ENCODE peak calls at places on chromosomes 16 and 17, in five cellular contexts. K is mesenchymal stem cell, J is IMR-90, C is H9, X is H1. M is an unnamed sample.

GRCh38 chr17:835263-835662 is 53.1 kb downstream of the MRM3 start:
- DNase-seq in J (peak), X (no peak), K (peak), C (peak), M (no peak)

GRCh38 chr16:20306401-20306800 is 20.9 kb downstream of the GP2 start:
- DNase-seq in X (no peak), K (no peak), J (no peak), C (no peak), M (no peak)

GRCh38 chr16:3179651-3180050 is 8.4 kb upstream of the OR1F1 start:
- DNase-seq in X (no peak), J (no peak), C (no peak), K (no peak), M (no peak)

GRCh38 chr16:87661561-87661960 is 59.3 kb downstream of the JPH3 start:
- DNase-seq in J (peak), K (peak), C (peak), X (peak), M (peak)

GRCh38 chr16:87295259-87295658 is 21.9 kb downstream of the C16orf95 start:
- DNase-seq in K (no peak), X (no peak), J (no peak), C (no peak), M (no peak)

GRCh38 chr17:74337834-74338500 is 11.9 kb downstream of the KIF19 start:
- DNase-seq in C (no peak), J (no peak), X (no peak), K (no peak), M (no peak)

GRCh38 chr17:4072487-4073157 is 70.2 kb downstream of the ZZEF1 start:
- DNase-seq in J (peak), X (no peak), C (no peak), K (peak), M (no peak)

GRCh38 chr16:89917773-89918452 is 749 bp upstream of the MC1R start:
- DNase-seq in J (peak), K (peak), C (peak), X (peak), M (no peak)

GRCh38 chr17:82394296-82394695 is 22.7 kb downstream of the UTS2R start:
- DNase-seq in C (no peak), K (no peak), J (no peak), X (no peak), M (no peak)

GRCh38 chr16:22191966-22192260 is 14.2 kb upstream of the EEF2K start:
- DNase-seq in C (no peak), X (no peak), K (no peak), J (peak), M (no peak)

GRCh38 chr17:69179227-69179952 is 37.7 kb upstream of the ABCA6 start:
- DNase-seq in C (no peak), J (peak), X (no peak), K (peak), M (no peak)

GRCh38 chr16:65754799-65755691 is 611.4 kb upstream of the CDH5 start:
- DNase-seq in C (no peak), X (no peak), J (peak), K (peak), M (no peak)

GRCh38 chr16:4412854-4413253 is 3.5 kb downstream of the CORO7 start:
- DNase-seq in X (no peak), C (no peak), J (no peak), K (no peak), M (no peak)

GRCh38 chr16:57235128-57236092 is 9.6 kb upstream of the ARL2BP start:
- DNase-seq in X (no peak), C (no peak), J (peak), K (peak), M (no peak)

GRCh38 chr16:1537138-1537577 is 3.7 kb downstream of the TMEM204 start:
- DNase-seq in K (no peak), X (no peak), J (no peak), C (no peak), M (no peak)

GRCh38 chr17:5823219-5823618 is 238.9 kb upstream of the NLRP1 start:
- DNase-seq in C (peak), J (no peak), X (no peak), K (no peak), M (no peak)

GRCh38 chr16:19210968-19211367 is 42.9 kb downstream of the SYT17 start:
- DNase-seq in J (no peak), C (no peak), K (no peak), X (no peak), M (no peak)

GRCh38 chr16:89044394-89045180 is 49.1 kb upstream of the ACSF3 start:
- DNase-seq in J (no peak), X (no peak), K (no peak), C (no peak), M (no peak)

GRCh38 chr16:30184430-30185140 is 1.2 kb downstream of the CORO1A start:
- DNase-seq in C (no peak), X (peak), J (no peak), K (no peak), M (no peak)

GRCh38 chr17:9227819-9228407 is 206.6 kb downstream of the NTN1 start:
- DNase-seq in K (no peak), J (no peak), X (no peak), C (no peak), M (no peak)

GRCh38 chr17:38600906-38601305 is 4.8 kb downstream of the SRCIN1 start:
- DNase-seq in X (no peak), J (no peak), C (peak), K (no peak), M (no peak)

GRCh38 chr16:29951966-29952365 is 9.9 kb upstream of the TMEM219 start:
- DNase-seq in K (no peak), C (peak), X (peak), J (no peak), M (no peak)

GRCh38 chr16:10521681-10522274 is 58.6 kb downstream of the EMP2 start:
- DNase-seq in J (peak), K (peak), X (peak), C (peak), M (peak)

GRCh38 chr16:7086842-7087616 is 245.6 kb upstream of the RBFOX1 start:
- DNase-seq in C (peak), X (peak), K (no peak), J (no peak), M (peak)

GRCh38 chr17:35749560-35750412 is 3.3 kb downstream of the GAS2L2 start:
- DNase-seq in C (peak), J (peak), X (no peak), K (no peak), M (no peak)

GRCh38 chr17:2070241-2071023 is 15.5 kb downstream of the HIC1 start:
- DNase-seq in J (no peak), C (peak), X (no peak), K (peak), M (no peak)

GRCh38 chr17:4573682-4574081 is 10.6 kb upstream of the SMTNL2 start:
- DNase-seq in K (peak), C (no peak), X (no peak), J (no peak), M (no peak)

GRCh38 chr16:56081371-56081770 is 109.9 kb upstream of the GNAO1 start:
- DNase-seq in J (no peak), C (no peak), X (no peak), K (no peak), M (no peak)

GRCh38 chr16:74902161-74902560 is 82.8 kb downstream of the WDR59 start:
- DNase-seq in J (no peak), X (no peak), C (no peak), K (no peak), M (no peak)

GRCh38 chr17:71409712-71410111 is 711.1 kb upstream of the SOX9 start:
- DNase-seq in J (peak), C (no peak), K (peak), X (no peak), M (no peak)

GRCh38 chr17:75048396-75048933 is 1.4 kb downstream of the KCTD2 start:
- DNase-seq in K (peak), X (no peak), C (no peak), J (peak), M (no peak)

GRCh38 chr17:33976816-33977215 is 278.3 kb upstream of the CCL2 start:
- DNase-seq in J (no peak), K (no peak), C (no peak), X (peak), M (peak)

GRCh38 chr17:14470417-14470816 is 169.5 kb downstream of the HS3ST3B1 start:
- DNase-seq in K (no peak), J (no peak), C (no peak), X (no peak), M (no peak)

GRCh38 chr17:50218071-50218759 is 16.8 kb upstream of the COL1A1 start:
- DNase-seq in J (peak), X (no peak), K (peak), C (no peak), M (no peak)

GRCh38 chr17:50219345-50219744 is 17.9 kb upstream of the COL1A1 start:
- DNase-seq in X (no peak), J (peak), C (no peak), K (peak), M (no peak)

GRCh38 chr17:50220811-50221210 is 19.4 kb upstream of the COL1A1 start:
- DNase-seq in K (no peak), J (no peak), X (no peak), C (peak), M (no peak)

GRCh38 chr17:50219939-50220465 is 18.6 kb upstream of the COL1A1 start:
- DNase-seq in J (peak), C (no peak), K (peak), X (no peak), M (no peak)

DNA sequence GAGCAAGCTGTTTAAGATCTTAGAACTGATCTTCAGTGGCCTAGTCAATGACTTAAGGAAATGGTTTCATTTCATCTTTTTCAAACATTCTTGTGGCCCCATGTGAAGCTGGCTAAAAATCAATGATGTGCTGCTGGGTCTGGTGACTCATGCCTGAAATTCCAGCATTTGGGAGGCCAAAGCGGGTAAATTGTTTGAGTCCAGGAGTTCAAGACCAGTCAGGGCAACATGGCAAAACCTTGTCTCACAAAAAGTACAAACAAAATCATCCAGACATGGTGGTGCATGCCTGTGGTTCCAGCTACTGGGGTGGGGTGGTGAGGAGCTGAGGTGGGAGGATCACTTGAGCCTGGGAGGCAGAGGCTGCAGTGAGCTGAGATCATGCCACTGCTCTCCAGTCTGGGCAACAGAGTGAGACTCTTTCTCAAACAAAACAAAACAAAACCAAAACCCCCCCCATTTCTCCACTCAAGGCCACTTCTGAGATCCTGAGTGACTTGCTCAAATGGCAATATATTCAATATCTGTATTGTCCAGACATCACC is 17.4 kb upstream of the COL1A1 start:
- DNase-seq in C (no peak), J (peak), K (peak), X (no peak), M (no peak)
- H4K91ac ChIP-seq in C (no peak), J (peak), K (peak), X (no peak), M (no peak)

GRCh38 chr17:78795241-78795640 is 13.2 kb upstream of the CYTH1 start:
- DNase-seq in J (no peak), C (no peak), K (no peak), X (no peak), M (no peak)
- H3K14ac ChIP-seq in J (no peak), C (no peak), K (no peak), X (no peak), M (no peak)

GRCh38 chr17:47850692-47851573 is at the start of gene SP6:
- DNase-seq in K (peak), J (peak), X (peak), C (peak), M (peak)
- H4K91ac ChIP-seq in K (no peak), J (no peak), X (no peak), C (no peak), M (no peak)

GRCh38 chr17:57881783-57882291 is 32.0 kb upstream of the MRPS23 start:
- DNase-seq in C (no peak), J (no peak), X (no peak), K (no peak), M (no peak)

GRCh38 chr17:57877803-57878202 is 28.0 kb upstream of the MRPS23 start:
- DNase-seq in K (peak), X (no peak), C (no peak), J (no peak), M (no peak)

GRCh38 chr17:57879437-57880085 is 29.7 kb upstream of the MRPS23 start:
- DNase-seq in J (no peak), C (peak), K (no peak), X (no peak), M (no peak)

GRCh38 chr17:57881143-57881542 is 31.3 kb upstream of the MRPS23 start:
- DNase-seq in X (no peak), C (peak), K (peak), J (peak), M (no peak)

GRCh38 chr17:57880086-57880456 is 30.2 kb upstream of the MRPS23 start:
- DNase-seq in K (no peak), X (no peak), C (no peak), J (no peak), M (no peak)
- H3K14ac ChIP-seq in K (no peak), X (no peak), C (no peak), J (peak), M (no peak)

GRCh38 chr17:76502326-76503211 is 1.3 kb upstream of the RHBDF2 start:
- DNase-seq in C (no peak), J (no peak), K (no peak), X (no peak), M (no peak)

GRCh38 chr17:76500745-76501017 is 542 bp downstream of the RHBDF2 start:
- DNase-seq in J (no peak), X (no peak), K (no peak), C (no peak), M (no peak)

GRCh38 chr17:76501018-76501826 is at the start of gene RHBDF2:
- DNase-seq in X (peak), J (peak), K (peak), C (peak), M (peak)

GRCh38 chr17:76500074-76500744 is 1.0 kb downstream of the RHBDF2 start:
- DNase-seq in X (no peak), K (no peak), C (no peak), J (no peak), M (no peak)

DNA sequence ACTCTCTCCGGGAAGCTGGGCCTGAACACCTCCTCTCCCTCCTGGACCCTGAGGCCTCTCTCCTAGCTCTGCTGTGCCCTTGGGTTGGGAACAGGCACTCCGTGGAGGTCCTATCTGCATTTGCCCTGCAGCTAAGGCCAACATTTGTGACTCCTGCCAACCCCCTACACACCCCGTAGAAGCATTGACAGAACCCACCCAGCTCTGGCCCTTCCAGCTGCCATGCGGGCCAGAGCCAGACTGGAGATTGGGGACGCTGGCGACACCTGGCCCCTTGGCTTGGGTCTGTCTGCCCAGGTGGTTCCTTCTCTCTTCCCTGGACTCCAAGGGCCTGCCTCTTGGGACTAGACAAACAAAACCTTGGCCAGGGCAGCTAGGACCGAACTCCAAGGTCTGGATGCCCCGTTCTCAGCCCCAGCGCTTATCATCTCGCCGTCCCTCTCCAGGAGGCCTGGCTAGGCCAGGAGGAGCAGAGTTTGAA is 644 bp upstream of the RHBDF2 start:
- DNase-seq in K (no peak), J (no peak), C (no peak), X (no peak), M (no peak)
- H4K91ac ChIP-seq in K (peak), J (peak), C (no peak), X (peak), M (peak)